ENCODE peak calls at places on chromosomes 3 and 15, in six cellular contexts. X is glomerular endothelial cell; N is stimulated activated CD4-positive, alpha-beta T cell treated with anti-CD3 and anti-CD28 coated beads, TNF-alpha, amount 100 ng/mL, for 1 hour; S is suprapubic skin; C is islet precursor cell; O is HFFc6. G is an unnamed sample.

GRCh38 chr15:98515186-98515585 is 133.2 kb upstream of the IGF1R start:
- DNase-seq in X (no peak), N (no peak), S (no peak), C (peak), O (no peak), G (no peak)

GRCh38 chr15:55782901-55783300 is 39.9 kb upstream of the PRTG start:
- DNase-seq in X (no peak), N (no peak), S (no peak), C (peak), O (no peak), G (no peak)

GRCh38 chr3:184368804-184369183 is 7.3 kb downstream of the POLR2H start:
- DNase-seq in X (peak), N (no peak), S (no peak), C (no peak), O (peak), G (no peak)

GRCh38 chr15:26197719-26198118 is 334.6 kb upstream of the ATP10A start:
- DNase-seq in X (no peak), N (no peak), S (no peak), C (no peak), O (no peak), G (no peak)

GRCh38 chr3:131322946-131323505 is 58.5 kb upstream of the NUDT16 start:
- DNase-seq in X (no peak), N (no peak), S (no peak), C (no peak), O (no peak), G (no peak)

GRCh38 chr3:134066539-134067310 is 37.0 kb upstream of the SLCO2A1 start:
- DNase-seq in X (peak), N (no peak), S (peak), C (peak), O (no peak), G (no peak)

GRCh38 chr3:117669761-117670160 is 960.2 kb downstream of the TUSC7 start:
- DNase-seq in X (no peak), N (no peak), S (no peak), C (no peak), O (no peak), G (no peak)

GRCh38 chr15:35738370-35738769 is 192.4 kb upstream of the DPH6 start:
- DNase-seq in X (no peak), N (no peak), S (no peak), C (peak), O (peak), G (no peak)